ENCODE peak calls at places on chromosomes 12 and 14, in four cellular contexts. Z is IMR-90, Q is uterus, O is HCT116. D is an unnamed sample.

GRCh38 chr12:48938805-48939204 is 13.5 kb upstream of the FKBP11 start:
- DNase-seq in O (no peak), Z (no peak), Q (no peak), D (no peak)

GRCh38 chr14:82642425-82642824 is 1108.8 kb upstream of the SEL1L start:
- DNase-seq in Q (no peak), Z (no peak), O (no peak), D (no peak)

GRCh38 chr14:22319526-22320352 is 269.3 kb downstream of the DAD1 start:
- DNase-seq in Z (peak; percentile 61), O (peak; percentile 53), Q (peak; percentile 57), D (no peak)

GRCh38 chr12:22282283-22282682 is 52.2 kb downstream of the ST8SIA1 start:
- DNase-seq in Z (peak; percentile 86), Q (peak; percentile 50), O (no peak), D (no peak)

GRCh38 chr12:102757874-102758244 is 159.2 kb downstream of the PAH start:
- DNase-seq in O (no peak), Q (no peak), Z (no peak), D (no peak)

GRCh38 chr12:116157845-116158267 is 119.6 kb downstream of the MED13L start:
- DNase-seq in O (no peak), Z (no peak), Q (no peak), D (no peak)

GRCh38 chr14:97180304-97181200 is 383.4 kb downstream of the VRK1 start:
- DNase-seq in Q (no peak), Z (no peak), O (peak; percentile 88), D (no peak)

GRCh38 chr14:31090872-31091764 is 64.9 kb upstream of the STRN3 start:
- DNase-seq in Z (peak; percentile 97), Q (peak; percentile 50), O (no peak), D (peak; percentile 97)

GRCh38 chr12:106722854-106723253 is 51.6 kb upstream of the RIC8B start:
- DNase-seq in Q (no peak), Z (no peak), O (no peak), D (no peak)

GRCh38 chr12:106720696-106721095 is 53.8 kb upstream of the RIC8B start:
- DNase-seq in O (no peak), Q (no peak), Z (no peak), D (no peak)

GRCh38 chr12:106721931-106722330 is 52.6 kb upstream of the RIC8B start:
- DNase-seq in Q (no peak), O (no peak), Z (no peak), D (no peak)

GRCh38 chr12:106717671-106718070 is 56.8 kb upstream of the RIC8B start:
- DNase-seq in O (no peak), Q (no peak), Z (no peak), D (no peak)

GRCh38 chr12:106719879-106720278 is 54.6 kb upstream of the RIC8B start:
- DNase-seq in O (no peak), Z (no peak), Q (no peak), D (no peak)
- H3K27me3 ChIP-seq in O (no peaks in the 10 kb centered on the region), Z (peaks cover 3% of the 10 kb centered on the region), Q (no peaks in the 10 kb centered on the region), D (no peaks in the 10 kb centered on the region)

DNA sequence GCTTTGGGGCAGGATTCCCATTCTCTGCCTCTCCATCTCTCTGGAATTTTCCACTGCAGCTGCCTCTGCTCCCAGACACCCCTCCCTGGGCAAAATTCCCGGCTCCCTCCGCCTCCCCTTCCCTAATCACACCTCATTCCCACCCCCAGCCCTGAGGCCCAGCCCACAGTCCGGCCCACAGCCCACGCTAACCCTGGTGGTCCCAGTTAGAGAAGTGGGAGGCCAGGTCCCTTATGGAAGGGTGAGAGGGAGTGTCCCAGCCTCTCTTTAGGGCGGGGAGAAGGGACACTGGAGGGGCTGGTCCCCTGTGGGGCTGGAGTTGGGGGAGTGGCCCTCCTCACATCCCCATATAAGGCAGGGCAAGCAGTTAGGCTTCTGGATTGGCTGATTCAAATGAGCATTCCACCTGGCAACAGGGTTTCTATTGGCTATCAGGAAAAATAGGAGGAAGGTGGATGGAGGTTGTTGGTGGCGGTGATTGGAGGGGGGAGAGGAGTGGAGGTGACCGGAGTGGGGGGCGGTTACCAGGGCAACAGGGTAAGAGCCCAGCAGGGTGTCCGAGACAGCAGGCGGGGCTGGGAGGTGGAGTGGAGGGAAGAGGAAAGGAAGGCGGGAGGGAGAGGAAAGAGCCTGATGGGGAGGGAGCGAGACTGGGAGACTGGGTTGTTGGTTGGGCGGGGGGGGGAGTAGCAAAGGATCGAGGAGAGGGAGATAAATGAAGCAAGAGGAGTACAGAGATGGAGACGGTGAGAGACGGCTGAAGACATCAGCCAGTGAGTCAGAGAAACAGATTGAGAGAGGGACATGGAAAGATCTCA is 1.9 kb upstream of the PTMS start:
- DNase-seq in O (peak; percentile 99), Z (peak; percentile 99), Q (peak; percentile 99), D (peak; percentile 99)
- TF ChIP-seq POLR2A in O (peak; percentile 53), Z (no peak), Q (peak; percentile 49), D (no peak)

GRCh38 chr12:122265433-122265832 is 861 bp downstream of the VPS33A start:
- DNase-seq in Z (no peak), Q (no peak), O (no peak), D (no peak)
- H3K4me3 ChIP-seq in Z (peak overlapping the region; percentile 71), Q (peak overlapping the region; percentile 81), O (peak overlapping the region; percentile 95), D (peak overlapping the region; percentile 88)

GRCh38 chr12:57759360-57759980 is 4.6 kb downstream of the MARCHF9 start:
- DNase-seq in O (no peak), Q (no peak), Z (no peak), D (no peak)
- H3K27me3 ChIP-seq in O (no peaks in the 10 kb centered on the region), Q (peaks cover 23% of the 10 kb centered on the region), Z (peaks cover 24% of the 10 kb centered on the region), D (peaks cover 10% of the 10 kb centered on the region)

DNA sequence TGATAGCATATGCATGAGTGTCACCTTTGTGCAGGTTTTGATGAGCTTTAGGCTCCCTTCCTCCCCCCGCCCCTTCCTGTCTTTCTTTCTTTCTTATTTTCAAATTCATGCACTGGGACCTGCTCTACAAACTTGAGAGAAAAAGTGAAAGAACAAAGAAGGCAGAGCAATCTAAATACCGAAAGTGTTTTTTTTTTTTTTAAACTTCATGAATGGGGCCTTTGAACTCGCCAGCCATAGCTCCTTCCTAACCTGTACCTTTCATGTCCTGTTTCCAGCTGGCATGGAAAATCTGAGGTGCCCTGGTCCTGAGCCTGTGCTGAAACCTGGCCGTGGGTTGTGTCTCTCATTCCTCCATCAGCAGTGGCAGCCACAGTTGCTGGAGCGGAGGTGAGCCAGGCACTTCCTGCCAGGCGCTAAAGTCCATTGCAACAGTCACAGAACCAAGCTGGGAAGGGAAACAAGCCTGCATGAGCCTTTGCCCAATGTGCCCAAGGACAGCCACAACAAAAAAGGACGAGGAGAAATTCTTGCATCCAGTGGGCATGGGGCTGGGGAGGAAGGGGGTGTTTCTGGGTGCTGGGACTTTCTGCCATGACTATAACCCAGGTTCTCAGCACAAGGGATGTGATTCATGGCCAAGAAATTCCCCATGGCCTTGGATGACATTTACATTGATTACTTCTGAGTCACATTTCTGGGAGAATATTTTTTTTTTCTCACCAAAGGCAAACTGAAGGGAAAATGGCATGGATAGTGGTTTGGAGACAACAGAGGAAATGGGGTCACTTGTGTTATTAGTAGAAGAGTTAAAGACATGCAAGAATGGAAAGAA is 102.7 kb downstream of the TMEM30B start:
- DNase-seq in O (peak; percentile 83), Z (peak; percentile 99), Q (no peak), D (no peak)
- TF ChIP-seq POLR2A in O (no peak), Z (no peak), Q (no peak), D (no peak)

GRCh38 chr14:61517861-61518802 is 177.2 kb upstream of the HIF1A start:
- DNase-seq in Z (no peak), Q (no peak), O (no peak), D (no peak)
- H3K4me3 ChIP-seq in Z (no peak overlapping the region), Q (no peak overlapping the region), O (no peak overlapping the region), D (no peak overlapping the region)

GRCh38 chr12:27969011-27969900 is 3.3 kb downstream of the PTHLH start:
- DNase-seq in Q (peak; percentile 18), O (no peak), Z (peak; percentile 29), D (no peak)
- H3K27me3 ChIP-seq in Q (no peaks in the 10 kb centered on the region), O (no peaks in the 10 kb centered on the region), Z (no peaks in the 10 kb centered on the region), D (no peaks in the 10 kb centered on the region)

DNA sequence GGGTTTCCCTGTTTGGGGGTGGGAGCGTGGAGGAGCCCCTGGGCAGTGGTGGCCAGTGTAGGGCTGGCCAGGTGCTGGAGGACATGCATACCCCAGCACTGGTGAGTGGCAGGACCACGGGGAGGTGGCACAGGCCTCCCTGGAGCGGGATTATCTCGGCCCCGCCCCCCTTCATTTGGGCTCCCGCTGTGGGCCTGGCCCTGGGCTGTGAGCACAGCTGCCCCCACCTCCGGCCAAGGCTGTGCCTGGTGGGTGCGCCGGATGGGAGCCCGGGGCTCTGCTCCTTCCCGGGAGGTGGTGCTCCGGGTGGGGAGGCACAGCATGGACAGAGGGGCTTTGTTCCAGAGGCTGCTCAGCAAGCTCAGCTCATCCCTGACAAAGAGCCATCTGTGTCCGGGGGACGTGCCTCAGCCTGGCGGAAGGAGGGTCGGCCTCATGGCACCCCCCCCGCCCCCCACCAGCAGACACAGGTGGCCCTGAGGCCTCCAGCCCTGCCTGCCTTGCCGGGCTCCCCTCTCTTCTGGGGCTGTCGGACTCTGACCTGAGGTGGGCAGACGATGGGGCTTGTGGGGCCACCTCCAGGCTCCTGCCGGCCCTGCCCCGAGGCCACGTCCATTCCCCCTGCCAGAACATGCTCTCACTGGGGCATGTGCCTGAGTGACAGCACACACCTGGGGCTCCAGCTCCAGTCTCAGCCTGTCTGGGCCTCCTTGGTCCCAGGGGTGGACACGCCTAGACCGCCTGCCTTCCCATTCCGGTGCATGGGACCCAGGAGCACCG is 8.4 kb downstream of the TEDC1 start:
- DNase-seq in O (no peak), Q (no peak), Z (no peak), D (no peak)
- TF ChIP-seq POLR2A in O (no peak), Q (no peak), Z (no peak), D (no peak)

D was measured in vagina.